ENCODE peak calls at places on chromosomes 3 and 15, in seven cellular contexts. I is mammary epithelial cell, O is fibroblast of lung, W is neural progenitor cell, B is OCI-LY7, Y is GM23248, E is GM23338. N is an unnamed sample.

GRCh38 chr15:60391722-60392340 is 6.0 kb downstream of the ANXA2 start:
- DNase-seq in E (no peak), O (no peak), B (no peak), Y (peak; percentile 53), W (no peak), I (peak; percentile 21), N (no peak)

GRCh38 chr3:113264741-113265140 is 53.4 kb downstream of the BOC start:
- DNase-seq in Y (no peak), W (peak; percentile 72), O (no peak), E (peak; percentile 44), B (no peak), I (no peak), N (no peak)

GRCh38 chr3:26236511-26236910 is 386.1 kb upstream of the LRRC3B start:
- DNase-seq in B (no peak), I (no peak), E (no peak), Y (no peak), W (no peak), O (no peak), N (no peak)

GRCh38 chr15:29107971-29108645 is 161.5 kb downstream of the NSMCE3 start:
- DNase-seq in E (no peak), I (no peak), O (no peak), W (no peak), Y (no peak), B (no peak), N (no peak)

GRCh38 chr3:66532160-66532587 is 31.4 kb upstream of the LRIG1 start:
- DNase-seq in I (no peak), Y (no peak), W (peak; percentile 58), E (peak; percentile 89), B (no peak), O (no peak), N (no peak)

GRCh38 chr15:68259883-68260282 is 17.7 kb upstream of the FEM1B start:
- DNase-seq in I (no peak), O (no peak), B (no peak), E (no peak), Y (no peak), W (no peak), N (no peak)

GRCh38 chr3:187039723-187040414 is 99.4 kb downstream of the RPL39L start:
- DNase-seq in O (no peak), E (no peak), W (no peak), Y (no peak), B (no peak), I (no peak), N (peak; percentile 59)

GRCh38 chr15:75129788-75130187 is 71.9 kb upstream of the C15orf39 start:
- DNase-seq in I (no peak), W (no peak), B (no peak), O (no peak), E (no peak), Y (no peak), N (no peak)

GRCh38 chr15:71107501-71107815 is 7.8 kb upstream of the THSD4 start:
- DNase-seq in W (no peak), O (no peak), E (no peak), I (no peak), B (no peak), Y (no peak), N (no peak)

GRCh38 chr3:172287811-172288477 is 160.3 kb downstream of the GHSR start:
- DNase-seq in W (no peak), O (no peak), I (no peak), Y (no peak), B (no peak), E (no peak), N (peak; percentile 41)

GRCh38 chr3:51974277-51974962 is 444 bp upstream of the ABHD14A start:
- DNase-seq in B (no peak), I (no peak), W (no peak), E (no peak), O (peak; percentile 19), Y (peak; percentile 58), N (peak; percentile 49)

GRCh38 chr3:151581046-151581445 is 120.2 kb upstream of the IGSF10 start:
- DNase-seq in W (no peak), B (no peak), Y (peak; percentile 37), O (peak; percentile 25), I (no peak), E (no peak), N (no peak)

GRCh38 chr3:111803123-111803593 is 55.9 kb upstream of the PHLDB2 start:
- DNase-seq in W (no peak), Y (peak; percentile 98), E (no peak), I (peak; percentile 96), B (no peak), O (peak; percentile 99), N (peak; percentile 35)

GRCh38 chr15:89374116-89375004 is 39.7 kb upstream of the POLG start:
- DNase-seq in B (no peak), Y (no peak), E (peak; percentile 51), O (no peak), W (peak; percentile 46), I (no peak), N (no peak)

GRCh38 chr15:31080618-31081017 is 20.9 kb downstream of the TRPM1 start:
- DNase-seq in Y (peak; percentile 24), B (peak; percentile 15), O (peak; percentile 48), E (peak; percentile 96), W (peak; percentile 94), I (no peak), N (peak; percentile 79)

GRCh38 chr3:181326637-181327223 is 337.2 kb upstream of the DNAJC19 start:
- DNase-seq in I (peak; percentile 6), B (peak; percentile 57), Y (peak; percentile 44), W (peak; percentile 65), E (peak; percentile 72), O (peak; percentile 27), N (peak; percentile 37)

GRCh38 chr3:141629950-141630349 is 108.1 kb upstream of the RNF7 start:
- DNase-seq in E (no peak), B (no peak), W (no peak), O (no peak), I (no peak), Y (no peak), N (peak; percentile 44)

DNA sequence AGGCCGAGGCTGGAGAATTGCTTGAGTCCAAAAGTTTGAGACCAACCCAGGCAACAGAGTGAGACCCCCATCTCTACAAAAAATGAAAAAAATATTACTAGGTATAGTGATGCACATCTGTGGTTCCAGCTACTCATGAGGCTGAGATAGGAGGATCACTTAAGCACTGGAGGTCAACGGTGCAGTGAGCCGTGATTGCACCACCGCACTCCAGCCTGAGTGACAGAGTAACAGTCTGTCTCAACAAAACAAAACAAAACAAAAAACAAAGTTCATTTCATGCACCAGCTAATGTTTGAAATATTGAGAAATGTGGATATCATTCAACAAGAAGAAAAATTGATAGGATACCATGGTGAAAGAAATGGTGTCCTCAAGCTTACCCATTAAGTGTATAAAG is 450.5 kb upstream of the TPRG1 start:
- DNase-seq in W (no peak), Y (no peak), O (no peak), E (no peak), I (no peak), B (no peak), N (no peak)
- H3K27ac ChIP-seq in W (no peak overlapping the region), Y (peak overlapping the region; percentile 61), O (no peak overlapping the region), E (no peak overlapping the region), I (no peak overlapping the region), B (no peak overlapping the region), N (no peak overlapping the region)

GRCh38 chr15:65424683-65425082 is 1.9 kb upstream of the IGDCC4 start:
- DNase-seq in Y (no peak), B (no peak), I (no peak), O (no peak), W (no peak), E (no peak), N (no peak)

GRCh38 chr15:65421360-65422215 is 1.2 kb downstream of the IGDCC4 start:
- DNase-seq in Y (peak; percentile 23), I (no peak), W (peak; percentile 99), O (peak; percentile 63), E (peak; percentile 98), B (no peak), N (peak; percentile 85)

GRCh38 chr15:65420975-65421359 is 1.8 kb downstream of the IGDCC4 start:
- DNase-seq in I (no peak), W (no peak), B (no peak), Y (no peak), O (no peak), E (no peak), N (no peak)

GRCh38 chr15:65423977-65424679 is 1.4 kb upstream of the IGDCC4 start:
- DNase-seq in B (no peak), I (no peak), O (peak; percentile 12), Y (peak; percentile 68), W (no peak), E (peak; percentile 46), N (no peak)

DNA sequence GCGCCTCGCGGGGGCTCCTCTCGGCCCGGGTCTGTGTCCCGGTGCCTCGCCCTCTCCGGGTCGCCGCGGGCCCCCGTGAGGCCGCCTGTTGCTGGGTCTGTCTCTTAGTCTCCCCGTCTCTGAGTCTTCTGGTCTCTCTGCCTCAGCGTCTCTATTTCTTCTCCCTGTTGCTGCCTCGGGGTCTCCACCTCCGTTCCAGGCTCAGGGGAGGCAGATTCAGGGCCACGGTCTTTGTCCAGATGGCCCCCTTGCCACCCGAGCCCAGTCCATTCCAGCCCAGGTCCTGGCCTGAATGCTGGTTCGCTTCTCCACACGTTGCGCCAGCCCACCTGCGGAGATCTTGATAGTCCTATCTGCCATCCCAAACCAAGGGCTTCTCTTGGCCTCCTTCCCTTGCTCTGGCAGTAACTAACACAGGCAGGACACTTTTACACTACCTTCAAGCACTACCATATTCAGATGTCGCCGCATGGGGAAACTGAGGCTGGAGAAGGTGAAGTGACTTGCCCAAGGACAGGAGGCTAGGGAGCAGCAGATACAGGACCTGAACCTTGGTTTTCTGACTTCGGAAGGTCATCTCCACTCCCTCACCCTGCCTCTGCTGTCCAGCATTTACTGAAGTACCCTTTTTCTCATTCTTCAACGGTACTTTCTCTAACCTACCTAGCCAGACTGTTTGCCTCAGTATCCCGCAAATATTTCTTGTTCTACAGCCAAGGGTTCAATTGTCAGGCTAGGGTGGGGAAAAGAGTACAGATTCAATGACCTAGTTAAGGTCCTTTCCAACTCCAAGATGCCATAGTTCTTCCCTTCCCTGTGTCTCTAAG is 616 bp upstream of the IGDCC4 start:
- DNase-seq in I (no peak), W (peak; percentile 43), Y (no peak), O (no peak), B (no peak), E (peak; percentile 64), N (no peak)
- H2AFZ ChIP-seq in I (no peak overlapping the region), W (peak overlapping the region; percentile 58), Y (no peak overlapping the region), O (no peak overlapping the region), B (no peak overlapping the region), E (peak overlapping the region; percentile 93), N (peak overlapping the region; percentile 86)

DNA sequence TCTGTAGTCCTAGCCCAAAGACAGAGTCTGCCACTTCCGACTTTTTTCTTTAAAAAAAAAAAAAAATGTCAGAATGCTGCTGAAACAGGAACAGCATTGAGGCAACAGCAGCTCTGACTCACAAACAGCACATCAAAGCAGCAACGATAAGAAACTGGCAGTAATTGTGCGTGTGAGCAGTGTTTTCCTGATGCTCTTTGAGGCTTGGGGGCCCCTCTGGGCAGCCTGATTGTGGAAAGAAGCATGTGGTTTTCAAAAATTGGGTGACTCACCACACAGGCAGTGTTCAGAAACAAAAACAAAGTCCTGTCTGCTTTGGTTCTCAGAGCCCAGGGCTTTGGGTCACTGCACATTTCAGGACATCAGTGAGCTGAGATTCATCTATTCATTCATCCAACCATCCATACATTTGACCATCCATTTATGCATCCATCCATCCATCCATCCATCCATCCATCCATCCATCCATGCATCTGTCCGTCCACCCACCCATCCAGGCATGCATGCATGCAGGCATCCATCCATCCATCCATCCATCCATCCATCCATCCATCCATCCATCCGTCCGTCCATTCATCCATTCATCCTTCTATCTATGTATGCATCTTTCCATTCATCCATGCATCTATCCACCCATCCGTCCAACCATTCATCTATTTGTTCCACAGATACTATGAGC is 308.4 kb downstream of the RPLP1 start:
- DNase-seq in W (no peak), Y (peak; percentile 98), B (peak; percentile 57), O (peak; percentile 97), I (peak; percentile 96), E (no peak), N (peak; percentile 84)
- H3K27ac ChIP-seq in W (no peak overlapping the region), Y (peak overlapping the region; percentile 46), B (peak overlapping the region; percentile 21), O (no peak overlapping the region), I (no peak overlapping the region), E (no peak overlapping the region), N (peak overlapping the region; percentile 65)

GRCh38 chr3:87335931-87336330 is 59.5 kb upstream of the POU1F1 start:
- DNase-seq in I (no peak), Y (no peak), W (no peak), O (no peak), B (no peak), E (no peak), N (no peak)
- H2AFZ ChIP-seq in I (peak overlapping the region; percentile 47), Y (no peak overlapping the region), W (no peak overlapping the region), O (no peak overlapping the region), B (no peak overlapping the region), E (peak overlapping the region; percentile 29), N (no peak overlapping the region)

N was measured in hepatocyte.